ENCODE peak calls at places on chromosomes 11 and 22, in six cellular contexts. G is T-helper 1 cell, J is body of pancreas, W is fibroblast of pulmonary artery, E is HEK293T, Y is NCI-H1436. H is an unnamed sample.

GRCh38 chr22:27572267-27572666 is 229.3 kb downstream of the MN1 start:
- DNase-seq in G (no peak), J (no peak), W (no peak), E (no peak), Y (no peak), H (no peak)

GRCh38 chr11:76636826-76637460 is 33.6 kb downstream of the LRRC32 start:
- DNase-seq in G (no peak), J (no peak), W (no peak), E (no peak), Y (no peak), H (no peak)

GRCh38 chr11:75263944-75264349 is 23.4 kb downstream of the TPBGL start:
- DNase-seq in G (peak), J (no peak), W (peak), E (no peak), Y (no peak), H (no peak)

GRCh38 chr11:42542336-42542735 is 769.5 kb upstream of the API5 start:
- DNase-seq in G (no peak), J (no peak), W (no peak), E (no peak), Y (no peak), H (no peak)

GRCh38 chr11:62667460-62667859 is 2.3 kb downstream of the CSKMT start:
- DNase-seq in G (no peak), J (no peak), W (no peak), E (no peak), Y (no peak), H (no peak)

GRCh38 chr11:61418136-61418535 is 11.6 kb downstream of the CPSF7 start:
- DNase-seq in G (no peak), J (no peak), W (no peak), E (no peak), Y (no peak), H (no peak)

GRCh38 chr22:19527861-19528417 is 3.7 kb upstream of the CLDN5 start:
- DNase-seq in G (no peak), J (no peak), W (no peak), E (peak), Y (no peak), H (no peak)

GRCh38 chr11:6357222-6357621 is 33.1 kb upstream of the SMPD1 start:
- DNase-seq in G (peak), J (no peak), W (peak), E (no peak), Y (no peak), H (no peak)

GRCh38 chr22:23525510-23525909 is 54.6 kb downstream of the IGLL1 start:
- DNase-seq in G (no peak), J (no peak), W (no peak), E (no peak), Y (no peak), H (no peak)

GRCh38 chr11:1127664-1128162 is 30.0 kb upstream of the MUC5AC start:
- DNase-seq in G (no peak), J (no peak), W (no peak), E (no peak), Y (no peak), H (no peak)

GRCh38 chr11:17551347-17552040 is 4.4 kb downstream of the OTOG start:
- DNase-seq in G (no peak), J (no peak), W (no peak), E (no peak), Y (no peak), H (no peak)

GRCh38 chr11:6440906-6441358 is at the start of gene HPX:
- DNase-seq in G (no peak), J (no peak), W (no peak), E (no peak), Y (no peak), H (no peak)